ENCODE peak calls at places on chromosome 19, in seven cellular contexts. One of them, this sample, is unnamed.

GRCh38 chr19:2984196-2984490 is 6.8 kb downstream of the TLE6 start:
- DNase-seq in RWPE1: no peak
- DNase-seq in astrocyte of the cerebellum: no peak
- DNase-seq in effector memory CD4-positive, alpha-beta T cell: no peak
- DNase-seq in NCI-H2171: peak
- DNase-seq in NCI-H1105: no peak
- DNase-seq in ELF-1: no peak
- DNase-seq in this sample: no peak

GRCh38 chr19:54153731-54154326 is 5.7 kb downstream of the LENG1 start:
- DNase-seq in RWPE1: no peak
- DNase-seq in astrocyte of the cerebellum: no peak
- DNase-seq in effector memory CD4-positive, alpha-beta T cell: no peak
- DNase-seq in NCI-H2171: no peak
- DNase-seq in NCI-H1105: no peak
- DNase-seq in ELF-1: no peak
- DNase-seq in this sample: no peak

GRCh38 chr19:18300930-18301717 is 19.7 kb upstream of the JUND start:
- DNase-seq in RWPE1: peak
- DNase-seq in astrocyte of the cerebellum: no peak
- DNase-seq in effector memory CD4-positive, alpha-beta T cell: no peak
- DNase-seq in NCI-H2171: no peak
- DNase-seq in NCI-H1105: no peak
- DNase-seq in ELF-1: peak
- DNase-seq in this sample: no peak

GRCh38 chr19:7265963-7266362 is 28.3 kb downstream of the INSR start:
- DNase-seq in RWPE1: no peak
- DNase-seq in astrocyte of the cerebellum: no peak
- DNase-seq in effector memory CD4-positive, alpha-beta T cell: no peak
- DNase-seq in NCI-H2171: no peak
- DNase-seq in NCI-H1105: no peak
- DNase-seq in ELF-1: no peak
- DNase-seq in this sample: no peak

GRCh38 chr19:21705393-21705792 is 62.0 kb downstream of the ZNF100 start:
- DNase-seq in RWPE1: no peak
- DNase-seq in astrocyte of the cerebellum: no peak
- DNase-seq in effector memory CD4-positive, alpha-beta T cell: no peak
- DNase-seq in NCI-H2171: no peak
- DNase-seq in NCI-H1105: no peak
- DNase-seq in ELF-1: peak
- DNase-seq in this sample: peak

GRCh38 chr19:32809254-32809653 is 60.3 kb downstream of the SLC7A9 start:
- DNase-seq in RWPE1: no peak
- DNase-seq in astrocyte of the cerebellum: no peak
- DNase-seq in effector memory CD4-positive, alpha-beta T cell: no peak
- DNase-seq in NCI-H2171: no peak
- DNase-seq in NCI-H1105: no peak
- DNase-seq in ELF-1: no peak
- DNase-seq in this sample: no peak

GRCh38 chr19:36488118-36488815 is 1.1 kb downstream of the ZNF566 start:
- DNase-seq in RWPE1: no peak
- DNase-seq in astrocyte of the cerebellum: no peak
- DNase-seq in effector memory CD4-positive, alpha-beta T cell: no peak
- DNase-seq in NCI-H2171: no peak
- DNase-seq in NCI-H1105: no peak
- DNase-seq in ELF-1: no peak
- DNase-seq in this sample: no peak

GRCh38 chr19:54738715-54739114 is 402 bp downstream of the KIR2DL3 start:
- DNase-seq in RWPE1: no peak
- DNase-seq in astrocyte of the cerebellum: no peak
- DNase-seq in effector memory CD4-positive, alpha-beta T cell: no peak
- DNase-seq in NCI-H2171: no peak
- DNase-seq in NCI-H1105: no peak
- DNase-seq in ELF-1: no peak
- DNase-seq in this sample: no peak

GRCh38 chr19:11063434-11063833 is 25.8 kb upstream of the LDLR start:
- DNase-seq in RWPE1: no peak
- DNase-seq in astrocyte of the cerebellum: no peak
- DNase-seq in effector memory CD4-positive, alpha-beta T cell: no peak
- DNase-seq in NCI-H2171: no peak
- DNase-seq in NCI-H1105: no peak
- DNase-seq in ELF-1: no peak
- DNase-seq in this sample: no peak

GRCh38 chr19:36060430-36060829 is 5.7 kb downstream of the WDR62 start:
- DNase-seq in RWPE1: peak
- DNase-seq in astrocyte of the cerebellum: peak
- DNase-seq in effector memory CD4-positive, alpha-beta T cell: no peak
- DNase-seq in NCI-H2171: no peak
- DNase-seq in NCI-H1105: no peak
- DNase-seq in ELF-1: peak
- DNase-seq in this sample: peak

GRCh38 chr19:5615756-5616327 is 6.7 kb downstream of the SAFB2 start:
- DNase-seq in RWPE1: no peak
- DNase-seq in astrocyte of the cerebellum: no peak
- DNase-seq in effector memory CD4-positive, alpha-beta T cell: no peak
- DNase-seq in NCI-H2171: no peak
- DNase-seq in NCI-H1105: no peak
- DNase-seq in ELF-1: no peak
- DNase-seq in this sample: no peak

GRCh38 chr19:10769533-10770491 is 51.9 kb downstream of the DNM2 start:
- DNase-seq in RWPE1: no peak
- DNase-seq in astrocyte of the cerebellum: no peak
- DNase-seq in effector memory CD4-positive, alpha-beta T cell: no peak
- DNase-seq in NCI-H2171: no peak
- DNase-seq in NCI-H1105: no peak
- DNase-seq in ELF-1: peak
- DNase-seq in this sample: no peak

GRCh38 chr19:49222011-49222410 is 64.4 kb downstream of the TRPM4 start:
- DNase-seq in RWPE1: no peak
- DNase-seq in astrocyte of the cerebellum: no peak
- DNase-seq in effector memory CD4-positive, alpha-beta T cell: no peak
- DNase-seq in NCI-H2171: no peak
- DNase-seq in NCI-H1105: no peak
- DNase-seq in ELF-1: no peak
- DNase-seq in this sample: no peak

GRCh38 chr19:50311723-50312635 is 17.2 kb downstream of the KCNC3 start:
- DNase-seq in RWPE1: no peak
- DNase-seq in astrocyte of the cerebellum: no peak
- DNase-seq in effector memory CD4-positive, alpha-beta T cell: no peak
- DNase-seq in NCI-H2171: peak
- DNase-seq in NCI-H1105: peak
- DNase-seq in ELF-1: peak
- DNase-seq in this sample: peak

GRCh38 chr19:17184381-17184841 is 30.7 kb upstream of the USE1 start:
- DNase-seq in RWPE1: no peak
- DNase-seq in astrocyte of the cerebellum: no peak
- DNase-seq in effector memory CD4-positive, alpha-beta T cell: peak
- DNase-seq in NCI-H2171: no peak
- DNase-seq in NCI-H1105: no peak
- DNase-seq in ELF-1: no peak
- DNase-seq in this sample: no peak

GRCh38 chr19:3324405-3324856 is 42.0 kb upstream of the NFIC start:
- DNase-seq in RWPE1: no peak
- DNase-seq in astrocyte of the cerebellum: no peak
- DNase-seq in effector memory CD4-positive, alpha-beta T cell: peak
- DNase-seq in NCI-H2171: no peak
- DNase-seq in NCI-H1105: no peak
- DNase-seq in ELF-1: peak
- DNase-seq in this sample: peak

GRCh38 chr19:3343619-3344502 is 22.5 kb upstream of the NFIC start:
- DNase-seq in RWPE1: peak
- DNase-seq in astrocyte of the cerebellum: peak
- DNase-seq in effector memory CD4-positive, alpha-beta T cell: peak
- DNase-seq in NCI-H2171: peak
- DNase-seq in NCI-H1105: no peak
- DNase-seq in ELF-1: no peak
- DNase-seq in this sample: peak

GRCh38 chr19:3053218-3053621 is 9.1 kb downstream of the TLE5 start:
- DNase-seq in RWPE1: no peak
- DNase-seq in astrocyte of the cerebellum: no peak
- DNase-seq in effector memory CD4-positive, alpha-beta T cell: no peak
- DNase-seq in NCI-H2171: peak
- DNase-seq in NCI-H1105: no peak
- DNase-seq in ELF-1: no peak
- DNase-seq in this sample: no peak

GRCh38 chr19:50602935-50603334 is 34.7 kb upstream of the LRRC4B start:
- DNase-seq in RWPE1: no peak
- DNase-seq in astrocyte of the cerebellum: no peak
- DNase-seq in effector memory CD4-positive, alpha-beta T cell: no peak
- DNase-seq in NCI-H2171: no peak
- DNase-seq in NCI-H1105: no peak
- DNase-seq in ELF-1: no peak
- DNase-seq in this sample: no peak

GRCh38 chr19:5593963-5594255 is 26.2 kb upstream of the TINCR start:
- DNase-seq in RWPE1: no peak
- DNase-seq in astrocyte of the cerebellum: no peak
- DNase-seq in effector memory CD4-positive, alpha-beta T cell: no peak
- DNase-seq in NCI-H2171: no peak
- DNase-seq in NCI-H1105: no peak
- DNase-seq in ELF-1: peak
- DNase-seq in this sample: no peak

GRCh38 chr19:3710265-3710812 is 2.2 kb downstream of the TJP3 start:
- DNase-seq in RWPE1: peak
- DNase-seq in astrocyte of the cerebellum: no peak
- DNase-seq in effector memory CD4-positive, alpha-beta T cell: no peak
- DNase-seq in NCI-H2171: peak
- DNase-seq in NCI-H1105: peak
- DNase-seq in ELF-1: peak
- DNase-seq in this sample: peak

GRCh38 chr19:39182174-39182505 is 14.6 kb upstream of the NCCRP1 start:
- DNase-seq in RWPE1: no peak
- DNase-seq in astrocyte of the cerebellum: no peak
- DNase-seq in effector memory CD4-positive, alpha-beta T cell: no peak
- DNase-seq in NCI-H2171: no peak
- DNase-seq in NCI-H1105: no peak
- DNase-seq in ELF-1: no peak
- DNase-seq in this sample: no peak

GRCh38 chr19:55552620-55553019 is 7.3 kb upstream of the SBK3 start:
- DNase-seq in RWPE1: no peak
- DNase-seq in astrocyte of the cerebellum: peak
- DNase-seq in effector memory CD4-positive, alpha-beta T cell: no peak
- DNase-seq in NCI-H2171: no peak
- DNase-seq in NCI-H1105: no peak
- DNase-seq in ELF-1: peak
- DNase-seq in this sample: no peak

GRCh38 chr19:6048808-6049405 is 61.4 kb downstream of the RFX2 start:
- DNase-seq in RWPE1: peak
- DNase-seq in astrocyte of the cerebellum: no peak
- DNase-seq in effector memory CD4-positive, alpha-beta T cell: peak
- DNase-seq in NCI-H2171: peak
- DNase-seq in NCI-H1105: peak
- DNase-seq in ELF-1: peak
- DNase-seq in this sample: peak

GRCh38 chr19:855142-855541 is 3.0 kb downstream of the ELANE start:
- DNase-seq in RWPE1: no peak
- DNase-seq in astrocyte of the cerebellum: no peak
- DNase-seq in effector memory CD4-positive, alpha-beta T cell: no peak
- DNase-seq in NCI-H2171: no peak
- DNase-seq in NCI-H1105: no peak
- DNase-seq in ELF-1: no peak
- DNase-seq in this sample: no peak

GRCh38 chr19:52871466-52871865 is 14.0 kb upstream of the ZNF468 start:
- DNase-seq in RWPE1: no peak
- DNase-seq in astrocyte of the cerebellum: no peak
- DNase-seq in effector memory CD4-positive, alpha-beta T cell: no peak
- DNase-seq in NCI-H2171: no peak
- DNase-seq in NCI-H1105: no peak
- DNase-seq in ELF-1: no peak
- DNase-seq in this sample: no peak

GRCh38 chr19:10998045-10998533 is 37.3 kb downstream of the SMARCA4 start:
- DNase-seq in RWPE1: no peak
- DNase-seq in astrocyte of the cerebellum: no peak
- DNase-seq in effector memory CD4-positive, alpha-beta T cell: no peak
- DNase-seq in NCI-H2171: no peak
- DNase-seq in NCI-H1105: no peak
- DNase-seq in ELF-1: no peak
- DNase-seq in this sample: no peak

GRCh38 chr19:57867868-57868492 is 18.3 kb downstream of the ZNF587 start:
- DNase-seq in RWPE1: no peak
- DNase-seq in astrocyte of the cerebellum: no peak
- DNase-seq in effector memory CD4-positive, alpha-beta T cell: no peak
- DNase-seq in NCI-H2171: no peak
- DNase-seq in NCI-H1105: no peak
- DNase-seq in ELF-1: peak
- DNase-seq in this sample: no peak

GRCh38 chr19:21358768-21359451 is at the start of gene ZNF738:
- DNase-seq in RWPE1: peak
- DNase-seq in astrocyte of the cerebellum: peak
- DNase-seq in effector memory CD4-positive, alpha-beta T cell: peak
- DNase-seq in NCI-H2171: peak
- DNase-seq in NCI-H1105: peak
- DNase-seq in ELF-1: peak
- DNase-seq in this sample: peak

GRCh38 chr19:38003427-38004099 is 96.6 kb downstream of the SIPA1L3 start:
- DNase-seq in RWPE1: peak
- DNase-seq in astrocyte of the cerebellum: peak
- DNase-seq in effector memory CD4-positive, alpha-beta T cell: no peak
- DNase-seq in NCI-H2171: peak
- DNase-seq in NCI-H1105: peak
- DNase-seq in ELF-1: peak
- DNase-seq in this sample: peak

GRCh38 chr19:8261881-8262280 is 46.3 kb downstream of the CD320 start:
- DNase-seq in RWPE1: no peak
- DNase-seq in astrocyte of the cerebellum: no peak
- DNase-seq in effector memory CD4-positive, alpha-beta T cell: no peak
- DNase-seq in NCI-H2171: no peak
- DNase-seq in NCI-H1105: no peak
- DNase-seq in ELF-1: no peak
- DNase-seq in this sample: no peak